ENCODE peak calls at places on chromosome 6, in seven cellular contexts. E is left ventricle myocardium inferior, P is lower lobe of right lung, D is body of pancreas, Q is astrocyte of the cerebellum, C is tibial artery, S is vagina. H is an unnamed sample.

GRCh38 chr6:38413097-38413800 is 226.5 kb downstream of the BTBD9 start:
- DNase-seq in S (no peak), C (no peak), E (peak; percentile 22), P (no peak), D (peak; percentile 14), Q (no peak), H (no peak)

GRCh38 chr6:75711173-75711572 is 37.9 kb upstream of the MYO6 start:
- DNase-seq in E (no peak), P (no peak), C (no peak), Q (no peak), D (no peak), S (no peak), H (no peak)

GRCh38 chr6:134534708-134535149 is 216.8 kb upstream of the SGK1 start:
- DNase-seq in S (no peak), C (no peak), P (no peak), Q (no peak), D (no peak), E (no peak), H (no peak)

GRCh38 chr6:110575910-110576463 is 99.6 kb upstream of the SLC22A16 start:
- DNase-seq in C (no peak), E (no peak), D (no peak), S (no peak), P (no peak), Q (no peak), H (no peak)

GRCh38 chr6:127083231-127084015 is 35.0 kb upstream of the RSPO3 start:
- DNase-seq in S (no peak), D (no peak), E (no peak), C (no peak), P (no peak), Q (no peak), H (no peak)

GRCh38 chr6:79872986-79873385 is 74.4 kb downstream of the ELOVL4 start:
- DNase-seq in P (no peak), C (no peak), Q (no peak), E (no peak), S (no peak), D (no peak), H (no peak)

GRCh38 chr6:160034346-160034930 is 65.6 kb downstream of the IGF2R start:
- DNase-seq in C (no peak), P (no peak), Q (no peak), S (no peak), D (no peak), E (no peak), H (no peak)

GRCh38 chr6:47733879-47734558 is 35.6 kb downstream of the ADGRF4 start:
- DNase-seq in C (no peak), P (no peak), E (no peak), D (no peak), Q (no peak), S (no peak), H (no peak)

GRCh38 chr6:160919713-160920112 is 71.9 kb upstream of the MAP3K4 start:
- DNase-seq in S (no peak), D (peak; percentile 37), Q (peak; percentile 76), E (no peak), P (no peak), C (no peak), H (peak; percentile 69)

GRCh38 chr6:13183446-13184088 is 144.8 kb downstream of the TBC1D7 start:
- DNase-seq in D (no peak), P (no peak), C (no peak), S (no peak), E (no peak), Q (no peak), H (no peak)

GRCh38 chr6:41602422-41602743 is 35.9 kb upstream of the MDFI start:
- DNase-seq in S (no peak), C (no peak), P (no peak), E (no peak), D (no peak), Q (no peak), H (no peak)

GRCh38 chr6:22056398-22056797 is 240.4 kb downstream of the PRL start:
- DNase-seq in Q (no peak), P (no peak), S (no peak), D (no peak), C (no peak), E (no peak), H (no peak)

GRCh38 chr6:110938176-110938575 is 20.3 kb upstream of the GTF3C6 start:
- DNase-seq in P (no peak), Q (no peak), E (no peak), D (no peak), C (no peak), S (no peak), H (no peak)

GRCh38 chr6:53064726-53065265 is 408 bp upstream of the FBXO9 start:
- DNase-seq in Q (peak; percentile 96), C (peak; percentile 99), S (peak; percentile 96), D (peak; percentile 96), E (peak; percentile 97), P (peak; percentile 98), H (peak; percentile 92)

GRCh38 chr6:53066874-53067273 is 1.7 kb downstream of the FBXO9 start:
- DNase-seq in Q (no peak), P (no peak), S (no peak), C (no peak), D (no peak), E (no peak), H (no peak)

GRCh38 chr6:53067307-53067706 is 2.1 kb downstream of the FBXO9 start:
- DNase-seq in E (no peak), Q (no peak), P (no peak), D (no peak), C (no peak), S (no peak), H (no peak)

GRCh38 chr6:53066059-53066406 is 829 bp downstream of the FBXO9 start:
- DNase-seq in C (peak; percentile 72), S (no peak), E (peak; percentile 34), P (peak; percentile 64), Q (no peak), D (peak; percentile 43), H (no peak)

DNA sequence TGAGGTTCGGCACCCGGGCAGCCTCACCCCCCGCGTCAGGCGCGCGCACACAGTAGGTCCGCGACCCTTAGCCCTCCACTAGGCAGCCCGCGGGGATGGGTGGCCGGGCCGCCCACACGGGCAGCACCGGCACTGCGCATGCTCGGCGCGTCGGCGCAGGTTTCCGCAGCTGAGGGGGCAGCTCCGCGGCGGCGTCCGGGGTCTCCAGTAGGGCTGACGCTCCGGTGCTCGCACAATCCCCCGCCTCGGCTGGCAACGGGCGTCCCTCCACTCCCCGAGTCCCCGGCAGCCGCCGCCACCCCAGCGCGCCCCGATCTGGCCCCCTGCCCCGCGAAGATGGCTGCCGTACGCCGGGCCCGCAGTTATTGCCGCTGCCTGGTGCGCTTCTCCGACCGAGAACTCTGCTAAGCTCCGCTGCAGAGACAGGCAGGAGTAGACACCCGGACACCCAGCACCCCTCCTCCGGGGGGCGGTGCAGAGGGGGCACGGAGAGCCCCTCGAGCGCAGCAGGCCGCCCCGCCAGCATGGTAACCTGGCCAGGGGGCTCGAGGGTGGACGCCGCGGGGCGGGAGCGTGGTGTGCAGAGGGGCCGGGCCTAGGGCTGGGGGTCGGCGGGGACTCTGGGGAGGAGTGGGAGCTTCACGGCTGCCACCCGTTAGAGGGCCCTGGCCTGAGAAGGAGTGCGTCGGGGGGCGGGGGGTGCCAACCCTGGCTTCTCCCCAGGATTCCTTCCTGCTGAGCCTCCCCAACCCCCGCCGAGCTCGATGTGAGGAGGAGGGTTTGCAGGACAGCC is at the start of gene FBXO9:
- DNase-seq in D (peak; percentile 55), Q (no peak), C (peak; percentile 85), E (peak; percentile 72), S (no peak), P (peak; percentile 79), H (no peak)
- TF ChIP-seq CTCF in D (no peak), Q (no peak), C (no peak), E (no peak), S (no peak), P (no peak), H (no peak)

DNA sequence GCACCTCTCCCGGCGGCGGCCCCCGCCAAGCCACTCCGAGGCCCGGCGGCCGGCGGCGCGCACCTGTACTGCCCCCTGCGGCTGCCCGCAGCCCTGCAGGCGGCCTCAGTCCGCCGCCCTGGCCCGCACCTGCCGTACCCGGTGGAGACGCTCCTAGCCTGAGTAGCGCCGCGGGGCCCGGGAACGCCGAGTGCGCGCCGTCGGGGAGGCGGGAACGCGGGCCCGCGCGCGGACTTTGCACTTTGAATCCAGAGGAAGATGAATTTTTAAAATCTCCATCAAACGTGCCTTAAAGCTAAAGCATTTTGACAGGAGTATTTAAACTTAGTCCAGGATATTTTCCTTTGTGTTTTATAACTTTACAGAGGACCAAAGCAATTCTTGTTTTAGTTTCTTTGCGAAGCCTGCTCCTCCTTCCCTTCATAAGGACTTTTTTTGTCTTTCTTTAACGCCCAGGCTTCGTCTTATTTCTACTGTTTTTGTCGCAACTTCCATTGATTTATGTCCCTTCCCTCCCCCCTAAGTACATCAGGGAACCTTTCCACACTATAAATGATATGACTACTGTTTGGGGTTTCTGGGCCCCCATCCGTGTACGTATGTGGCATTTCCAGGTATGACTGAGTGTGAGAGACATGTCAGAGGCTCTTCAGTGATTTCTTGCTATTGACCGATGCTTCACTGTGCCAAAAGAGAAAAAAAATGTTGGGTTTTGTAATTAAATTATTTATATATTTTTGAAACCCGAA is 2.0 kb downstream of the FOXQ1 start:
- DNase-seq in D (peak; percentile 84), P (peak; percentile 73), C (no peak), E (no peak), Q (no peak), S (no peak), H (no peak)
- TF ChIP-seq CTCF in D (peak; percentile 59), P (peak; percentile 49), C (no peak), E (peak; percentile 49), Q (no peak), S (no peak), H (peak; percentile 22)

GRCh38 chr6:3296537-3297453 is 38.0 kb downstream of the PSMG4 start:
- DNase-seq in Q (peak; percentile 86), S (no peak), E (no peak), C (peak; percentile 56), P (no peak), D (peak; percentile 14), H (no peak)

GRCh38 chr6:3294396-3294795 is 35.6 kb downstream of the PSMG4 start:
- DNase-seq in Q (no peak), D (no peak), S (no peak), E (no peak), P (no peak), C (no peak), H (no peak)

GRCh38 chr6:3296113-3296512 is 37.4 kb downstream of the PSMG4 start:
- DNase-seq in P (no peak), Q (no peak), D (peak; percentile 27), E (no peak), S (no peak), C (peak; percentile 6), H (no peak)

GRCh38 chr6:3293271-3294155 is 34.8 kb downstream of the PSMG4 start:
- DNase-seq in S (no peak), E (no peak), C (peak; percentile 9), P (no peak), D (peak; percentile 7), Q (no peak), H (no peak)

GRCh38 chr6:3294921-3295871 is 36.4 kb downstream of the PSMG4 start:
- DNase-seq in Q (no peak), P (no peak), S (no peak), E (no peak), D (peak; percentile 30), C (no peak), H (no peak)
- TF ChIP-seq CTCF in Q (peak; percentile 11), P (no peak), S (no peak), E (no peak), D (no peak), C (no peak), H (peak; percentile 3)

DNA sequence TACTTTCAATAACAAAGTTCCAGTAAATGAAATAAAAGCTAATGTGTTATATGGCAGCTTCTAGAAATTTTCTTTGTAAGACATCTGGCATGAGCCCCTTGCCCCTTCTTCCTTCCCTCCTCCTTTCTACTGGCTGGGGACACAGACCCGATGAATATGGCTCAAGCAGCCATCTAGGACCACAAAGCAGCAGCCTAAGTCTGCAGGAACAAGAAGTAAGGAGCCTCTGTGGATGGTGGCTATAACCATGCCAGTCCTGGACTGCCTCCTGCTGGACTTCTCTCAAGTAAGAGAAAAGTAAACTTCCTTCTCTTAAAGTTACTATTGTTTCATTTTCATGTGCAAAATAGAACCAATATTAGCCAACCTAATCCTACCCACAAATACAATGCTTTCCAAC is 114.9 kb upstream of the DST start:
- DNase-seq in P (no peak), E (no peak), D (peak; percentile 53), S (no peak), Q (no peak), C (no peak), H (no peak)
- TF ChIP-seq CTCF in P (peak; percentile 42), E (peak; percentile 45), D (peak; percentile 33), S (no peak), Q (peak; percentile 28), C (peak; percentile 26), H (peak; percentile 23)